ENCODE peak calls at places on chromosomes 5 and 9, in six cellular contexts. U is IMR-90, I is H9, J is neuronal stem cell, H is H1, D is trophoblast cell. N is an unnamed sample.

GRCh38 chr9:130301483-130302286 is 36.1 kb downstream of the HMCN2 start:
- DNase-seq in U (peak), D (no peak), H (no peak), J (no peak), I (no peak), N (no peak)

GRCh38 chr5:91925249-91925648 is 542.1 kb upstream of the ARRDC3 start:
- DNase-seq in H (no peak), U (no peak), I (no peak), D (no peak), J (no peak), N (no peak)

GRCh38 chr5:92904021-92904420 is 677.0 kb downstream of the NR2F1-AS1 start:
- DNase-seq in U (no peak), I (no peak), J (no peak), H (no peak), D (no peak), N (no peak)

GRCh38 chr5:99721487-99721886 is 792.7 kb upstream of the CHD1 start:
- DNase-seq in U (no peak), J (no peak), H (no peak), D (no peak), I (no peak), N (no peak)

GRCh38 chr9:127166651-127167524 is 44.5 kb upstream of the ANGPTL2 start:
- DNase-seq in U (peak), I (peak), D (no peak), J (no peak), H (no peak), N (no peak)

GRCh38 chr9:2018162-2018643 is 3.1 kb downstream of the SMARCA2 start:
- DNase-seq in H (no peak), U (no peak), D (no peak), J (no peak), I (no peak), N (no peak)

GRCh38 chr9:77475641-77476473 is 172.3 kb downstream of the GNA14 start:
- DNase-seq in D (no peak), U (peak), H (no peak), I (no peak), J (no peak), N (no peak)

GRCh38 chr9:87338075-87338989 is 159.3 kb upstream of the DAPK1 start:
- DNase-seq in U (no peak), D (peak), I (no peak), J (no peak), H (no peak), N (no peak)

GRCh38 chr5:125137535-125137934 is 391.1 kb upstream of the ZNF608 start:
- DNase-seq in D (no peak), U (no peak), H (no peak), I (no peak), J (no peak), N (no peak)

GRCh38 chr9:3828495-3828894 is 302.7 kb upstream of the RFX3 start:
- DNase-seq in H (no peak), I (no peak), U (peak), J (no peak), D (peak), N (peak)

GRCh38 chr9:24582363-24583126 is 36.8 kb upstream of the IZUMO3 start:
- DNase-seq in D (no peak), H (no peak), I (no peak), U (no peak), J (no peak), N (no peak)

GRCh38 chr9:35322075-35322885 is 160.5 kb downstream of the UNC13B start:
- DNase-seq in D (no peak), J (no peak), I (no peak), U (no peak), H (no peak), N (no peak)

GRCh38 chr9:126860757-126861466 is 473 bp downstream of the ZBTB34 start:
- DNase-seq in H (no peak), J (no peak), D (peak), I (no peak), U (no peak), N (peak)

GRCh38 chr9:122158202-122158601 is 1.4 kb downstream of the NDUFA8 start:
- DNase-seq in H (peak), I (peak), D (no peak), U (peak), J (no peak), N (peak)

GRCh38 chr5:36373527-36374086 is 71.9 kb upstream of the RANBP3L start:
- DNase-seq in J (no peak), U (peak), D (peak), I (no peak), H (no peak), N (peak)

GRCh38 chr5:153896701-153897100 is 142.0 kb downstream of the FAM114A2 start:
- DNase-seq in U (peak), J (no peak), D (no peak), H (no peak), I (no peak), N (peak)

GRCh38 chr9:95138474-95138873 is 179.0 kb downstream of the FANCC start:
- DNase-seq in D (no peak), J (no peak), H (no peak), I (peak), U (peak), N (no peak)

GRCh38 chr5:125112196-125112595 is 365.8 kb upstream of the ZNF608 start:
- DNase-seq in H (no peak), I (no peak), D (no peak), J (no peak), U (peak), N (peak)

GRCh38 chr9:129613520-129614175 is 7.3 kb downstream of the C9orf50 start:
- DNase-seq in J (no peak), I (no peak), D (no peak), H (no peak), U (no peak), N (no peak)

DNA sequence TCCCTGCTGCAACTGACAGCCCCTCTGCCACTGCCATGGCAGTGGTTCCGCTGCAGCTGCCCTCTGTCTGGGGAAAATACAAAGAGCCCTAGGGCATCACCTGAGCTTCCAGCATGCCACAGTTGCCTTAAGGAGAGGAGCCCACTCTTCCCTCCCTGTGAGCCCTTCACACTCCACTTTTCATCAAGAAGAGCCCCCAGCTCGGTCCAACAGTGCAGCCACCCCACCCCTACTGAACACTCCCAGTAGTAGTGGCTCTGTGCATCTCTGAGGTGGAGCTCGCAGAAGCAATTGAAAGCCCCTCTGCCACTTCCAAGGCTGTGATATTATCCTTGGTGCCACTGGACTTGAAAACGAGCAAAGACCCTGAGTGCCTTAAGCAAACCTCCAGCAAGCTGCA is 696.8 kb upstream of the COX7C start:
- DNase-seq in I (no peak), J (no peak), D (no peak), U (no peak), H (no peak), N (no peak)
- H3K14ac ChIP-seq in I (no peak), J (no peak), D (no peak), U (no peak), H (no peak), N (no peak)

GRCh38 chr5:78756853-78757252 is 108.3 kb upstream of the LHFPL2 start:
- DNase-seq in D (no peak), U (no peak), J (no peak), H (no peak), I (no peak), N (no peak)

GRCh38 chr5:78754655-78755054 is 106.1 kb upstream of the LHFPL2 start:
- DNase-seq in D (no peak), U (no peak), I (no peak), H (no peak), J (no peak), N (no peak)

GRCh38 chr5:78758169-78758839 is 109.7 kb upstream of the LHFPL2 start:
- DNase-seq in H (no peak), I (no peak), U (peak), D (no peak), J (no peak), N (peak)

GRCh38 chr5:78755822-78756429 is 107.4 kb upstream of the LHFPL2 start:
- DNase-seq in U (peak), J (no peak), H (no peak), D (no peak), I (no peak), N (no peak)

GRCh38 chr5:78757269-78758053 is 108.9 kb upstream of the LHFPL2 start:
- DNase-seq in D (no peak), I (no peak), H (no peak), U (peak), J (no peak), N (peak)
- H2AFZ ChIP-seq in D (no peak), I (no peak), H (no peak), U (no peak), J (no peak), N (no peak)

DNA sequence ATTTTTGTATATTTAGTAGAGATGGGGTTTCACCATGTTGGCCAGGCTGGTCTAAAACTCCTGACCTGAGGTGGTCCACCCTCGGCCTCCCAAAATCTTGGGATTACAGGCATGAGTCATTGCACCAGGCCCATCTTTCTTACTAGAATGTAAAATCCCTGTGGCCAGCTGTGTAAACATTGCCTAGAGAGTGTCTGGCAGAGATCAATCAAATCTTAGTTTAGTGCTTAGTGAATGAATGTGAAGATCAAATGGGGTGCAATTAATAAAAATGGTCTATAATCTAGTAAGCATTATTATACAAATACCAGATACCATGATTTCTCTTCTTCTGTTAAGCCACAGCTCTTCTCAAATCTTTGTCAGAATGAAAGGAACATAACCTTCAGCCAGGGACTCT is 289.9 kb downstream of the KCTD16 start:
- DNase-seq in J (no peak), U (no peak), I (no peak), D (no peak), H (no peak), N (no peak)
- H4K91ac ChIP-seq in J (no peak), U (no peak), I (no peak), D (no peak), H (no peak), N (no peak)

DNA sequence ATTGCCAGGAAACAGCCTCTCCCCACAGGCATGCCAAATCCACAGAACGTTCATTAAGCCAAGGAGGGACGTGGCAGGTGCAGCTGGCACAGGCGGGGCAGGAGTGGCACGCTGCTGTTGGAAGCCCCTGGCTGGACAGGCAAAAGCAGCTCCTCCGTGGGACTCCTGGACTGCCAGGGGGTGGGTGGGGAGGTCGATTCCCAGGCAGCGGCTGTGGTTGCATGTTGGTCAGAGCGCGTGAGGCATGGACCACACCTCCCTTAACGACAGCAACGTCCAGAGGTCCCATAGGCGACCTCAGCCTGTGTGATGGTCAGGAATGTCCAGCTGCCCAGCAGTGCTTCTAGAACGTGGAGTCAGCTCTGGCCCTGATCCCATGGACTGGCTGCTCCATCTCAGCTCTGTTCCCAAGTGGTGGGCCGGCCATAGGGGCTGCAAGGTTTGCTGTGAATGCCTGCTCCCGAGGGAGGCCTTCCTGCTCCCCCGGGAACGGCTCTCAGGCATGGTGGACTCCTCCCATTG is 6.9 kb downstream of the SLC6A19 start:
- DNase-seq in J (no peak), H (no peak), U (no peak), D (no peak), I (no peak), N (no peak)
- H3K14ac ChIP-seq in J (no peak), H (no peak), U (no peak), D (no peak), I (no peak), N (no peak)

DNA sequence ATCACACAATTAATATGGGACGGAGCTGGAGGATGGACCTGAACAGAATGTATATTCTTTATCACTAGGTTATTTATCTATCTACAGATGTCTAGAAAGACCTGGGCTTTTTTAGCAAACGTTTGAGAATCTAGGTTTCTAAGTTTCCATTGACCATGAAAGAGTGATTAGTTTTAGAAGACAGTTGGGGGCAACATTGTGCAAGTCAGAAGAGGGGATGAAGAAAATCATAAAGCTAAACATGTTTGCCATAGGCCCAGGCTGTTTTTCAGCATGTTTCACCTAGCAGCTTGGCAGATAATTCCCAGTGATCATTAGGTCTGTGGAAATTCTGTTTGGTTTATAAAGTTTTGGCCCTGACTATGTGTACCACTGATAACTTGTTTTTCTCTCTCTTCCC is 44.1 kb upstream of the CDKN2B start:
- DNase-seq in I (no peak), J (no peak), H (no peak), D (no peak), U (peak), N (no peak)
- H2AFZ ChIP-seq in I (no peak), J (no peak), H (no peak), D (no peak), U (no peak), N (no peak)

GRCh38 chr5:572398-573019 is 39.6 kb upstream of the CEP72 start:
- DNase-seq in D (no peak), J (no peak), I (no peak), U (no peak), H (no peak), N (no peak)

GRCh38 chr5:573976-574375 is 38.2 kb upstream of the CEP72 start:
- DNase-seq in U (no peak), J (no peak), I (peak), H (no peak), D (no peak), N (no peak)

GRCh38 chr5:575636-576035 is 36.5 kb upstream of the CEP72 start:
- DNase-seq in I (no peak), H (no peak), U (no peak), D (no peak), J (no peak), N (no peak)

GRCh38 chr5:573206-573605 is 38.9 kb upstream of the CEP72 start:
- DNase-seq in H (no peak), I (peak), U (no peak), J (no peak), D (no peak), N (no peak)

GRCh38 chr5:574906-575305 is 37.2 kb upstream of the CEP72 start:
- DNase-seq in U (no peak), H (no peak), D (no peak), J (no peak), I (no peak), N (no peak)
- H4K91ac ChIP-seq in U (no peak), H (no peak), D (no peak), J (no peak), I (no peak), N (no peak)

GRCh38 chr5:58200451-58200850 is 259.4 kb downstream of the PLK2 start:
- DNase-seq in J (no peak), H (no peak), U (no peak), I (no peak), D (no peak), N (peak)
- H3K14ac ChIP-seq in J (no peak), H (no peak), U (no peak), I (no peak), D (no peak), N (no peak)

DNA sequence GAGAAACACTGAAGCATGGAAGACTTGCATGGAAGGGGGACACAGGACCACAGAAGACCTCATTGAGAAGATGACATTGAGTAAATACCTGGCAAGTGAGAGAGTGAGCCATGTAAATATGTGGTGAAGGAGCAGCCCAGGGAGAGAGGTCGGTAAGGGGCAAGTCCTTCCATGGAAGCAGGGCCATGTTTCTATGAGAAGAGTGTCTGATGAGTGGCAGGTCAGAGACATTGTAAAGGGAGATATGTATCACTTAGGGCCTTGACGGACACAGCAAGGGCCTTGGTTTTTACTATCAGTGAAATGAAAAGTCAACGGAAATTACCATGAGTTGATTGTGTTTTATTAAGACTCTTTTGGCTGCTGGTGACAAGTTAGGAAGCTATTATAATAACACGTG is 336.4 kb downstream of the PLK2 start:
- DNase-seq in H (no peak), I (no peak), U (no peak), J (no peak), D (no peak), N (no peak)
- H2AFZ ChIP-seq in H (peak), I (no peak), U (no peak), J (peak), D (no peak), N (no peak)